ENCODE peak calls at places on chromosomes 16 and 17, in six cellular contexts. One of them, this sample, is unnamed.

GRCh38 chr17:12625092-12625491 is 40.6 kb upstream of the MYOCD start:
- DNase-seq in endothelial cell of umbilical vein: no peak
- DNase-seq in fibroblast of lung: no peak
- DNase-seq in mammary epithelial cell: no peak
- DNase-seq in neuronal stem cell: no peak
- DNase-seq in neural progenitor cell: no peak
- DNase-seq in this sample: peak

GRCh38 chr17:81427446-81428120 is 32.3 kb downstream of the BAHCC1 start:
- DNase-seq in endothelial cell of umbilical vein: no peak
- DNase-seq in fibroblast of lung: no peak
- DNase-seq in mammary epithelial cell: no peak
- DNase-seq in neuronal stem cell: no peak
- DNase-seq in neural progenitor cell: peak
- DNase-seq in this sample: no peak

GRCh38 chr16:80347900-80348299 is 192.9 kb upstream of the DYNLRB2 start:
- DNase-seq in endothelial cell of umbilical vein: peak
- DNase-seq in fibroblast of lung: peak
- DNase-seq in mammary epithelial cell: no peak
- DNase-seq in neuronal stem cell: no peak
- DNase-seq in neural progenitor cell: no peak
- DNase-seq in this sample: no peak

GRCh38 chr16:50301626-50302471 is 35.5 kb downstream of the ADCY7 start:
- DNase-seq in endothelial cell of umbilical vein: no peak
- DNase-seq in fibroblast of lung: peak
- DNase-seq in mammary epithelial cell: peak
- DNase-seq in neuronal stem cell: no peak
- DNase-seq in neural progenitor cell: no peak
- DNase-seq in this sample: no peak

GRCh38 chr17:78857266-78857665 is 16.7 kb upstream of the USP36 start:
- DNase-seq in endothelial cell of umbilical vein: no peak
- DNase-seq in fibroblast of lung: no peak
- DNase-seq in mammary epithelial cell: no peak
- DNase-seq in neuronal stem cell: no peak
- DNase-seq in neural progenitor cell: no peak
- DNase-seq in this sample: no peak

GRCh38 chr17:9052921-9053320 is 31.6 kb downstream of the NTN1 start:
- DNase-seq in endothelial cell of umbilical vein: no peak
- DNase-seq in fibroblast of lung: no peak
- DNase-seq in mammary epithelial cell: no peak
- DNase-seq in neuronal stem cell: no peak
- DNase-seq in neural progenitor cell: no peak
- DNase-seq in this sample: no peak

GRCh38 chr17:37770631-37771518 is 26.0 kb upstream of the HNF1B start:
- DNase-seq in endothelial cell of umbilical vein: peak
- DNase-seq in fibroblast of lung: peak
- DNase-seq in mammary epithelial cell: peak
- DNase-seq in neuronal stem cell: peak
- DNase-seq in neural progenitor cell: peak
- DNase-seq in this sample: peak

GRCh38 chr17:28041844-28042656 is 427 bp upstream of the NLK start:
- DNase-seq in endothelial cell of umbilical vein: no peak
- DNase-seq in fibroblast of lung: peak
- DNase-seq in mammary epithelial cell: no peak
- DNase-seq in neuronal stem cell: no peak
- DNase-seq in neural progenitor cell: no peak
- DNase-seq in this sample: no peak

GRCh38 chr16:78696797-78697196 is 597.3 kb downstream of the WWOX start:
- DNase-seq in endothelial cell of umbilical vein: no peak
- DNase-seq in fibroblast of lung: no peak
- DNase-seq in mammary epithelial cell: no peak
- DNase-seq in neuronal stem cell: no peak
- DNase-seq in neural progenitor cell: no peak
- DNase-seq in this sample: no peak

GRCh38 chr17:56125830-56126819 is 27.1 kb upstream of the ANKFN1 start:
- DNase-seq in endothelial cell of umbilical vein: peak
- DNase-seq in fibroblast of lung: peak
- DNase-seq in mammary epithelial cell: peak
- DNase-seq in neuronal stem cell: peak
- DNase-seq in neural progenitor cell: peak
- DNase-seq in this sample: peak

GRCh38 chr16:75732871-75733270 is 6.6 kb upstream of the CPHXL start:
- DNase-seq in endothelial cell of umbilical vein: no peak
- DNase-seq in fibroblast of lung: no peak
- DNase-seq in mammary epithelial cell: no peak
- DNase-seq in neuronal stem cell: no peak
- DNase-seq in neural progenitor cell: no peak
- DNase-seq in this sample: peak

GRCh38 chr16:70770968-70771552 is 29.9 kb downstream of the VAC14 start:
- DNase-seq in endothelial cell of umbilical vein: peak
- DNase-seq in fibroblast of lung: peak
- DNase-seq in mammary epithelial cell: peak
- DNase-seq in neuronal stem cell: peak
- DNase-seq in neural progenitor cell: peak
- DNase-seq in this sample: peak

GRCh38 chr17:78114831-78115723 is 13.5 kb downstream of the TMC6 start:
- DNase-seq in endothelial cell of umbilical vein: no peak
- DNase-seq in fibroblast of lung: no peak
- DNase-seq in mammary epithelial cell: no peak
- DNase-seq in neuronal stem cell: no peak
- DNase-seq in neural progenitor cell: no peak
- DNase-seq in this sample: no peak

GRCh38 chr17:45431531-45432404 is 902 bp downstream of the ARHGAP27 start:
- DNase-seq in endothelial cell of umbilical vein: peak
- DNase-seq in fibroblast of lung: peak
- DNase-seq in mammary epithelial cell: peak
- DNase-seq in neuronal stem cell: no peak
- DNase-seq in neural progenitor cell: peak
- DNase-seq in this sample: peak

GRCh38 chr17:5365831-5366230 is 53.6 kb downstream of the NUP88 start:
- DNase-seq in endothelial cell of umbilical vein: no peak
- DNase-seq in fibroblast of lung: no peak
- DNase-seq in mammary epithelial cell: peak
- DNase-seq in neuronal stem cell: no peak
- DNase-seq in neural progenitor cell: no peak
- DNase-seq in this sample: no peak

GRCh38 chr16:30956601-30957455 is 726 bp upstream of the SETD1A start:
- DNase-seq in endothelial cell of umbilical vein: peak
- DNase-seq in fibroblast of lung: peak
- DNase-seq in mammary epithelial cell: peak
- DNase-seq in neuronal stem cell: peak
- DNase-seq in neural progenitor cell: peak
- DNase-seq in this sample: peak

GRCh38 chr17:78307887-78308633 is 51.8 kb downstream of the SOCS3 start:
- DNase-seq in endothelial cell of umbilical vein: no peak
- DNase-seq in fibroblast of lung: no peak
- DNase-seq in mammary epithelial cell: no peak
- DNase-seq in neuronal stem cell: no peak
- DNase-seq in neural progenitor cell: no peak
- DNase-seq in this sample: peak

GRCh38 chr17:40323731-40324650 is 15.0 kb downstream of the RARA start:
- DNase-seq in endothelial cell of umbilical vein: peak
- DNase-seq in fibroblast of lung: peak
- DNase-seq in mammary epithelial cell: no peak
- DNase-seq in neuronal stem cell: no peak
- DNase-seq in neural progenitor cell: no peak
- DNase-seq in this sample: no peak

GRCh38 chr17:15404116-15404730 is 62.8 kb upstream of the TEKT3 start:
- DNase-seq in endothelial cell of umbilical vein: peak
- DNase-seq in fibroblast of lung: peak
- DNase-seq in mammary epithelial cell: no peak
- DNase-seq in neuronal stem cell: no peak
- DNase-seq in neural progenitor cell: no peak
- DNase-seq in this sample: no peak

GRCh38 chr17:3805581-3805980 is 4.6 kb upstream of the ITGAE start:
- DNase-seq in endothelial cell of umbilical vein: no peak
- DNase-seq in fibroblast of lung: no peak
- DNase-seq in mammary epithelial cell: no peak
- DNase-seq in neuronal stem cell: no peak
- DNase-seq in neural progenitor cell: no peak
- DNase-seq in this sample: no peak

GRCh38 chr17:56441331-56441730 is 152.2 kb upstream of the NOG start:
- DNase-seq in endothelial cell of umbilical vein: peak
- DNase-seq in fibroblast of lung: peak
- DNase-seq in mammary epithelial cell: peak
- DNase-seq in neuronal stem cell: no peak
- DNase-seq in neural progenitor cell: no peak
- DNase-seq in this sample: no peak

GRCh38 chr17:81471804-81472456 is 40.7 kb downstream of the ACTG1 start:
- DNase-seq in endothelial cell of umbilical vein: peak
- DNase-seq in fibroblast of lung: peak
- DNase-seq in mammary epithelial cell: peak
- DNase-seq in neuronal stem cell: no peak
- DNase-seq in neural progenitor cell: peak
- DNase-seq in this sample: peak

GRCh38 chr17:55420776-55421178 is 858 bp downstream of the MMD start:
- DNase-seq in endothelial cell of umbilical vein: no peak
- DNase-seq in fibroblast of lung: peak
- DNase-seq in mammary epithelial cell: peak
- DNase-seq in neuronal stem cell: peak
- DNase-seq in neural progenitor cell: peak
- DNase-seq in this sample: peak

GRCh38 chr17:30477758-30478115 is 529 bp downstream of the GOSR1 start:
- DNase-seq in endothelial cell of umbilical vein: no peak
- DNase-seq in fibroblast of lung: peak
- DNase-seq in mammary epithelial cell: peak
- DNase-seq in neuronal stem cell: no peak
- DNase-seq in neural progenitor cell: no peak
- DNase-seq in this sample: no peak

GRCh38 chr16:48235556-48236136 is 8.5 kb upstream of the LONP2 start:
- DNase-seq in endothelial cell of umbilical vein: no peak
- DNase-seq in fibroblast of lung: no peak
- DNase-seq in mammary epithelial cell: no peak
- DNase-seq in neuronal stem cell: no peak
- DNase-seq in neural progenitor cell: no peak
- DNase-seq in this sample: no peak

GRCh38 chr16:79114759-79115158 is 485.8 kb downstream of the MAF start:
- DNase-seq in endothelial cell of umbilical vein: no peak
- DNase-seq in fibroblast of lung: no peak
- DNase-seq in mammary epithelial cell: no peak
- DNase-seq in neuronal stem cell: no peak
- DNase-seq in neural progenitor cell: no peak
- DNase-seq in this sample: no peak

GRCh38 chr16:53713403-53714013 is 9.6 kb downstream of the FTO start:
- DNase-seq in endothelial cell of umbilical vein: no peak
- DNase-seq in fibroblast of lung: no peak
- DNase-seq in mammary epithelial cell: no peak
- DNase-seq in neuronal stem cell: no peak
- DNase-seq in neural progenitor cell: no peak
- DNase-seq in this sample: no peak

GRCh38 chr17:68775338-68775737 is 174.2 kb upstream of the FAM20A start:
- DNase-seq in endothelial cell of umbilical vein: peak
- DNase-seq in fibroblast of lung: no peak
- DNase-seq in mammary epithelial cell: no peak
- DNase-seq in neuronal stem cell: no peak
- DNase-seq in neural progenitor cell: no peak
- DNase-seq in this sample: no peak

GRCh38 chr17:41906465-41907184 is 12.1 kb downstream of the ACLY start:
- DNase-seq in endothelial cell of umbilical vein: no peak
- DNase-seq in fibroblast of lung: peak
- DNase-seq in mammary epithelial cell: no peak
- DNase-seq in neuronal stem cell: no peak
- DNase-seq in neural progenitor cell: no peak
- DNase-seq in this sample: no peak

GRCh38 chr17:65163990-65164495 is 26.9 kb downstream of the RGS9 start:
- DNase-seq in endothelial cell of umbilical vein: no peak
- DNase-seq in fibroblast of lung: peak
- DNase-seq in mammary epithelial cell: peak
- DNase-seq in neuronal stem cell: no peak
- DNase-seq in neural progenitor cell: no peak
- DNase-seq in this sample: peak

GRCh38 chr16:77212736-77213541 is 13.7 kb downstream of the SYCE1L start:
- DNase-seq in endothelial cell of umbilical vein: peak
- DNase-seq in fibroblast of lung: peak
- DNase-seq in mammary epithelial cell: peak
- DNase-seq in neuronal stem cell: peak
- DNase-seq in neural progenitor cell: peak
- DNase-seq in this sample: peak

GRCh38 chr17:82283208-82283749 is 9.8 kb upstream of the CSNK1D start:
- DNase-seq in endothelial cell of umbilical vein: no peak
- DNase-seq in fibroblast of lung: peak
- DNase-seq in mammary epithelial cell: peak
- DNase-seq in neuronal stem cell: no peak
- DNase-seq in neural progenitor cell: no peak
- DNase-seq in this sample: peak

GRCh38 chr16:396605-397004 is 394 bp upstream of the NME4 start:
- DNase-seq in endothelial cell of umbilical vein: peak
- DNase-seq in fibroblast of lung: peak
- DNase-seq in mammary epithelial cell: no peak
- DNase-seq in neuronal stem cell: no peak
- DNase-seq in neural progenitor cell: peak
- DNase-seq in this sample: peak

GRCh38 chr16:89293276-89294143 is 76.0 kb downstream of the ZNF778 start:
- DNase-seq in endothelial cell of umbilical vein: no peak
- DNase-seq in fibroblast of lung: no peak
- DNase-seq in mammary epithelial cell: no peak
- DNase-seq in neuronal stem cell: no peak
- DNase-seq in neural progenitor cell: peak
- DNase-seq in this sample: no peak
- H3K27ac ChIP-seq in endothelial cell of umbilical vein: no peak
- H3K27ac ChIP-seq in fibroblast of lung: no peak
- H3K27ac ChIP-seq in mammary epithelial cell: no peak
- H3K27ac ChIP-seq in neuronal stem cell: no peak
- H3K27ac ChIP-seq in neural progenitor cell: no peak
- H3K27ac ChIP-seq in this sample: no peak

GRCh38 chr16:66832661-66833305 is 2.0 kb upstream of the NAE1 start:
- DNase-seq in endothelial cell of umbilical vein: no peak
- DNase-seq in fibroblast of lung: peak
- DNase-seq in mammary epithelial cell: peak
- DNase-seq in neuronal stem cell: no peak
- DNase-seq in neural progenitor cell: no peak
- DNase-seq in this sample: no peak
- H3K9ac ChIP-seq in endothelial cell of umbilical vein: no peak
- H3K9ac ChIP-seq in fibroblast of lung: no peak
- H3K9ac ChIP-seq in mammary epithelial cell: no peak
- H3K9ac ChIP-seq in neuronal stem cell: no peak
- H3K9ac ChIP-seq in neural progenitor cell: no peak
- H3K9ac ChIP-seq in this sample: no peak

GRCh38 chr16:83689385-83689831 is 118.4 kb upstream of the HSBP1 start:
- DNase-seq in endothelial cell of umbilical vein: peak
- DNase-seq in fibroblast of lung: peak
- DNase-seq in mammary epithelial cell: peak
- DNase-seq in neuronal stem cell: no peak
- DNase-seq in neural progenitor cell: no peak
- DNase-seq in this sample: no peak
- H3K27ac ChIP-seq in endothelial cell of umbilical vein: no peak
- H3K27ac ChIP-seq in fibroblast of lung: no peak
- H3K27ac ChIP-seq in mammary epithelial cell: no peak
- H3K27ac ChIP-seq in neuronal stem cell: no peak
- H3K27ac ChIP-seq in neural progenitor cell: no peak
- H3K27ac ChIP-seq in this sample: no peak

GRCh38 chr17:50939542-50939794 is 73.3 kb upstream of the TOB1 start:
- DNase-seq in endothelial cell of umbilical vein: no peak
- DNase-seq in fibroblast of lung: no peak
- DNase-seq in mammary epithelial cell: no peak
- DNase-seq in neuronal stem cell: no peak
- DNase-seq in neural progenitor cell: no peak
- DNase-seq in this sample: no peak
- H3K9ac ChIP-seq in endothelial cell of umbilical vein: no peak
- H3K9ac ChIP-seq in fibroblast of lung: no peak
- H3K9ac ChIP-seq in mammary epithelial cell: no peak
- H3K9ac ChIP-seq in neuronal stem cell: no peak
- H3K9ac ChIP-seq in neural progenitor cell: no peak
- H3K9ac ChIP-seq in this sample: no peak